ENCODE peak calls at places on chromosome X, in four cellular contexts. One of them, this sample, is unnamed.

GRCh38 chrX:38116706-38117105 is 104.0 kb downstream of the SRPX start:
- DNase-seq in K562: no peak
- DNase-seq in HL-60: no peak
- DNase-seq in GM12878: no peak
- DNase-seq in this sample: no peak

GRCh38 chrX:130060122-130061069 is 49.9 kb downstream of the ELF4 start:
- DNase-seq in GM12878: no peak
- DNase-seq in K562: peak
- DNase-seq in HL-60: peak
- DNase-seq in this sample: peak

GRCh38 chrX:23389196-23389792 is 54.6 kb downstream of the PTCHD1 start:
- DNase-seq in HL-60: no peak
- DNase-seq in GM12878: no peak
- DNase-seq in K562: no peak
- DNase-seq in this sample: no peak

GRCh38 chrX:5870238-5870637 is 358.4 kb downstream of the NLGN4X start:
- DNase-seq in HL-60: no peak
- DNase-seq in GM12878: no peak
- DNase-seq in K562: no peak
- DNase-seq in this sample: no peak

GRCh38 chrX:54785901-54786300 is 12.2 kb downstream of the ITIH6 start:
- DNase-seq in HL-60: no peak
- DNase-seq in GM12878: no peak
- DNase-seq in K562: peak
- DNase-seq in this sample: no peak

GRCh38 chrX:45992402-45993123 is 552.7 kb downstream of the ZNF674 start:
- DNase-seq in K562: no peak
- DNase-seq in HL-60: no peak
- DNase-seq in GM12878: no peak
- DNase-seq in this sample: no peak

GRCh38 chrX:57156397-57157049 is 19.3 kb upstream of the SPIN2A start:
- DNase-seq in K562: peak
- DNase-seq in HL-60: no peak
- DNase-seq in GM12878: no peak
- DNase-seq in this sample: no peak

GRCh38 chrX:47179221-47179927 is 14.3 kb upstream of the UBA1 start:
- DNase-seq in K562: no peak
- DNase-seq in HL-60: no peak
- DNase-seq in GM12878: no peak
- DNase-seq in this sample: no peak

GRCh38 chrX:31154941-31155340 is 83.1 kb upstream of the FTHL17 start:
- DNase-seq in K562: no peak
- DNase-seq in GM12878: no peak
- DNase-seq in HL-60: no peak
- DNase-seq in this sample: no peak

GRCh38 chrX:77502951-77503525 is 55.8 kb downstream of the FGF16 start:
- DNase-seq in HL-60: no peak
- DNase-seq in GM12878: no peak
- DNase-seq in K562: no peak
- DNase-seq in this sample: no peak

GRCh38 chrX:111490683-111491082 is 20.8 kb upstream of the SERTM2 start:
- DNase-seq in HL-60: no peak
- DNase-seq in K562: no peak
- DNase-seq in GM12878: no peak
- DNase-seq in this sample: no peak

GRCh38 chrX:107674480-107675364 is 46.4 kb downstream of the PRPS1 start:
- DNase-seq in GM12878: no peak
- DNase-seq in HL-60: no peak
- DNase-seq in K562: peak
- DNase-seq in this sample: no peak

GRCh38 chrX:38861489-38861888 is 60.2 kb downstream of the MID1IP1 start:
- DNase-seq in K562: no peak
- DNase-seq in GM12878: no peak
- DNase-seq in HL-60: no peak
- DNase-seq in this sample: no peak

GRCh38 chrX:70436380-70436779 is 8.3 kb upstream of the DLG3 start:
- DNase-seq in GM12878: no peak
- DNase-seq in HL-60: no peak
- DNase-seq in K562: peak
- DNase-seq in this sample: no peak

GRCh38 chrX:44203791-44204190 is 139.7 kb downstream of the EFHC2 start:
- DNase-seq in HL-60: no peak
- DNase-seq in K562: no peak
- DNase-seq in GM12878: no peak
- DNase-seq in this sample: no peak

GRCh38 chrX:14027511-14028019 is 2.1 kb downstream of the GEMIN8 start:
- DNase-seq in HL-60: no peak
- DNase-seq in GM12878: peak
- DNase-seq in K562: peak
- DNase-seq in this sample: no peak

GRCh38 chrX:71144651-71145050 is at the start of gene NLGN3:
- DNase-seq in K562: no peak
- DNase-seq in GM12878: no peak
- DNase-seq in HL-60: no peak
- DNase-seq in this sample: no peak

GRCh38 chrX:43962636-43963035 is 10.6 kb downstream of the NDP start:
- DNase-seq in K562: no peak
- DNase-seq in HL-60: no peak
- DNase-seq in GM12878: no peak
- DNase-seq in this sample: no peak

GRCh38 chrX:128634754-128635153 is 582.6 kb upstream of the ACTRT1 start:
- DNase-seq in K562: no peak
- DNase-seq in GM12878: no peak
- DNase-seq in HL-60: no peak
- DNase-seq in this sample: no peak

GRCh38 chrX:140495739-140496138 is 9.1 kb downstream of the SOX3 start:
- DNase-seq in K562: no peak
- DNase-seq in GM12878: no peak
- DNase-seq in HL-60: no peak
- DNase-seq in this sample: no peak

GRCh38 chrX:40273356-40274050 is 175.7 kb upstream of the BCOR start:
- DNase-seq in GM12878: no peak
- DNase-seq in HL-60: no peak
- DNase-seq in K562: peak
- DNase-seq in this sample: no peak

GRCh38 chrX:48468693-48469691 is 1.1 kb downstream of the SLC38A5 start:
- DNase-seq in HL-60: no peak
- DNase-seq in K562: peak
- DNase-seq in GM12878: no peak
- DNase-seq in this sample: no peak

GRCh38 chrX:116198810-116199209 is 28.3 kb downstream of the AGTR2 start:
- DNase-seq in GM12878: no peak
- DNase-seq in K562: no peak
- DNase-seq in HL-60: no peak
- DNase-seq in this sample: no peak

GRCh38 chrX:115324194-115324593 is 34.7 kb downstream of the LUZP4 start:
- DNase-seq in K562: no peak
- DNase-seq in HL-60: no peak
- DNase-seq in GM12878: no peak
- DNase-seq in this sample: no peak

GRCh38 chrX:7147431-7147977 is at the start of gene STS:
- DNase-seq in K562: no peak
- DNase-seq in GM12878: no peak
- DNase-seq in HL-60: no peak
- DNase-seq in this sample: no peak

GRCh38 chrX:70052895-70053615 is 3.3 kb upstream of the AWAT2 start:
- DNase-seq in GM12878: no peak
- DNase-seq in K562: no peak
- DNase-seq in HL-60: no peak
- DNase-seq in this sample: no peak

GRCh38 chrX:136268051-136269048 is 17.1 kb upstream of the MAP7D3 start:
- DNase-seq in HL-60: no peak
- DNase-seq in GM12878: no peak
- DNase-seq in K562: peak
- DNase-seq in this sample: no peak

GRCh38 chrX:132292753-132293152 is 73.5 kb upstream of the RAP2C start:
- DNase-seq in HL-60: no peak
- DNase-seq in GM12878: peak
- DNase-seq in K562: peak
- DNase-seq in this sample: peak

GRCh38 chrX:150696836-150697235 is 3.6 kb downstream of the MTMR1 start:
- DNase-seq in GM12878: no peak
- DNase-seq in K562: no peak
- DNase-seq in HL-60: no peak
- DNase-seq in this sample: no peak

GRCh38 chrX:40849906-40850672 is 114.7 kb upstream of the MED14 start:
- DNase-seq in GM12878: no peak
- DNase-seq in HL-60: no peak
- DNase-seq in K562: no peak
- DNase-seq in this sample: no peak

GRCh38 chrX:108270739-108271396 is 167.4 kb downstream of the COL4A6 start:
- DNase-seq in K562: no peak
- DNase-seq in GM12878: no peak
- DNase-seq in HL-60: no peak
- DNase-seq in this sample: no peak

GRCh38 chrX:118370921-118371624 is 25.2 kb downstream of the WDR44 start:
- DNase-seq in K562: no peak
- DNase-seq in GM12878: no peak
- DNase-seq in HL-60: no peak
- DNase-seq in this sample: no peak

GRCh38 chrX:136209016-136209738 is 42.0 kb downstream of the MAP7D3 start:
- DNase-seq in GM12878: no peak
- DNase-seq in K562: peak
- DNase-seq in HL-60: no peak
- DNase-seq in this sample: no peak

GRCh38 chrX:153600921-153601320 is 2.0 kb upstream of the CCNQ start:
- DNase-seq in GM12878: no peak
- DNase-seq in HL-60: no peak
- DNase-seq in K562: no peak
- DNase-seq in this sample: no peak

GRCh38 chrX:119381349-119381944 is 17.7 kb upstream of the SLC25A43 start:
- DNase-seq in K562: no peak
- DNase-seq in HL-60: no peak
- DNase-seq in GM12878: no peak
- DNase-seq in this sample: no peak

GRCh38 chrX:72050011-72050410 is 81.7 kb downstream of the RTL5 start:
- DNase-seq in HL-60: no peak
- DNase-seq in K562: no peak
- DNase-seq in GM12878: no peak
- DNase-seq in this sample: no peak

GRCh38 chrX:23883737-23884354 is 23.9 kb downstream of the APOO start:
- DNase-seq in K562: peak
- DNase-seq in GM12878: no peak
- DNase-seq in HL-60: no peak
- DNase-seq in this sample: no peak

GRCh38 chrX:3540105-3540504 is 173.3 kb downstream of the PRKX start:
- DNase-seq in K562: no peak
- DNase-seq in HL-60: no peak
- DNase-seq in GM12878: no peak
- DNase-seq in this sample: no peak
- TF ChIP-seq SPI1 in K562: no peak
- TF ChIP-seq SPI1 in HL-60: no peak
- TF ChIP-seq SPI1 in GM12878: no peak
- TF ChIP-seq SPI1 in this sample: no peak

DNA sequence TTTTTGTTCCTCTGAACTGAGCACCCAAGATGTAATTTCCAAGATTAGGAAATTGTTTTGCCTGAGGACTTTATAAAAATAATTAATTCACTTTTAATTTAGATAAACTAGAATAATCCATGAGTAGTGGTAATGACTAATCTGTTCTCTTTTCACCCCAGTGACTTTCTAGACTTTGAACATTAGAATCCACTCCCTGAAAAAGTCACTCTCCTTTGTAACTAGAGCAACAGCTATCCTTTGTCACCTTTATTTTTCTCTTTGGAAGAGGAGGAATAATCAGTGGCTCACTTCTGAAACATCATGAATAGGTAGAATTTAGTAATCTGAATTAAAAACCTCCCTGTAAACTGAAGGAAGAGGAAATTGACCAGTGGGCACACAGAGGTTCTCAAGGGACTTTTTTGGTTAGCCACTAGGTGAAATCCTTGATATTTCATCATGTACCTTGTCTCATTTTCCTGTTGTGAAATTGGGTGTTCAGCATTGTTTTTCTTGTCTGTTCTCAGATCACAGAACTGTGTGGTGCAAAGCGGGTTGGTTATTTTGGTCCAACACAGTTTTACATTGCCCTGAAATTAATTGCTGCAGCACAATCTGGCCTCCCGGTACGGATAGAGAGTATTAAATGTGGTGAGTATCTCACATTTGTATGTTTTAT is 59.4 kb downstream of the REPS2 start:
- DNase-seq in K562: no peak
- DNase-seq in HL-60: no peak
- DNase-seq in GM12878: no peak
- DNase-seq in this sample: no peak
- TF ChIP-seq SPI1 in K562: no peak
- TF ChIP-seq SPI1 in HL-60: no peak
- TF ChIP-seq SPI1 in GM12878: no peak
- TF ChIP-seq SPI1 in this sample: no peak

DNA sequence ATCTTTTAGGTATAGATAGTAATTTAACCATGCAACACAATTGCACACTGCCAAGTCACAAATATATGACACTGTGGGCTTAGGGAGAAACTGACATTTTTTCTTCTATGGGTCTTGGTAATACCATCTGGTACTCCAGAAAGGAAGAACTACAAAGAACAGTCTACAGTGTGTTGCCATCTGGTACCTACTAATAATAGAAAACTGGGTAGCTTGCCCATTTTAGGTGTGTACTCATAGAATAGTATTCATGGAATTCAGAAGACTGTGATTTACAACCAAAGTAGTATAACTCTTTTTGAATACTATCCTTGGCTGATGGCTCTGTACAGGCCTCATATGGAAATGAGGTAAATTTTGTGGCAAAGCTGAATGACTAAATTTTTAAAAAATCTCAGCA is 132.6 kb upstream of the RPS6KA6 start:
- DNase-seq in GM12878: no peak
- DNase-seq in HL-60: no peak
- DNase-seq in K562: no peak
- DNase-seq in this sample: no peak
- TF ChIP-seq SPI1 in GM12878: no peak
- TF ChIP-seq SPI1 in HL-60: no peak
- TF ChIP-seq SPI1 in K562: no peak
- TF ChIP-seq SPI1 in this sample: no peak

DNA sequence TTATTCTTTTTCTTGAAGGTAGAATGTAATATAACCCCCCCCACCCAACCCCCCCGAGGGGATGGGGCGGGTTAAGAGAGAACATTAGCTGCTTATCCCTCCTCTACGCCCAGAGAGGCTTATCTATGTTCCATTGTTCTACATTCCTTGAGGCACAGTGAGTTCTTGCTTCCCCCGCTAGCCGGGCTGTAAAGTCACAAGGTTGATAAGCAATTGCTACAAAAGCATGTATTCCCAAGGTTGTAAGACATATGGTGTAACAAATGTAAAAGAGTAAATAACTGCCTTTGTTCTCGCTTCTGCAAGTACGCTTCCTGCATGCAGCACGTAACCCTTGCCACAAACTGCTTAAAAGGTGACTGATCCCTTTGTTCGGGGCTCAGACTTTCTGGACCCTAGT is 8.2 kb downstream of the DCAF8L2 start:
- DNase-seq in K562: no peak
- DNase-seq in HL-60: no peak
- DNase-seq in GM12878: no peak
- DNase-seq in this sample: no peak
- TF ChIP-seq SPI1 in K562: no peak
- TF ChIP-seq SPI1 in HL-60: no peak
- TF ChIP-seq SPI1 in GM12878: no peak
- TF ChIP-seq SPI1 in this sample: no peak

GRCh38 chrX:15525664-15526416 is 25.2 kb downstream of the BMX start:
- DNase-seq in K562: no peak
- DNase-seq in GM12878: no peak
- DNase-seq in HL-60: no peak
- DNase-seq in this sample: no peak
- TF ChIP-seq SPI1 in K562: no peak
- TF ChIP-seq SPI1 in GM12878: no peak
- TF ChIP-seq SPI1 in HL-60: no peak
- TF ChIP-seq SPI1 in this sample: no peak

GRCh38 chrX:103704863-103705262 is 5.8 kb upstream of the TMEM31 start:
- DNase-seq in HL-60: no peak
- DNase-seq in K562: no peak
- DNase-seq in GM12878: no peak
- DNase-seq in this sample: no peak
- TF ChIP-seq SPI1 in HL-60: no peak
- TF ChIP-seq SPI1 in K562: no peak
- TF ChIP-seq SPI1 in GM12878: no peak
- TF ChIP-seq SPI1 in this sample: no peak